ENCODE peak calls at places on chromosomes 3 and 15, in nine cellular contexts. One of them, this sample, is unnamed.

GRCh38 chr15:68370768-68371151 is 61.2 kb downstream of the ITGA11 start:
- DNase-seq in esophagus muscularis mucosa: no peak
- DNase-seq in mesenchymal stem cell: no peak
- DNase-seq in CD8-positive, alpha-beta memory T cell: no peak
- DNase-seq in uterus: no peak
- DNase-seq in psoas muscle: no peak
- DNase-seq in ovary: peak; percentile 16
- DNase-seq in GM23248: no peak
- DNase-seq in fibroblast of lung: no peak
- DNase-seq in this sample: peak; percentile 17

GRCh38 chr15:62770752-62771151 is 271.8 kb upstream of the TPM1 start:
- DNase-seq in esophagus muscularis mucosa: no peak
- DNase-seq in mesenchymal stem cell: peak; percentile 88
- DNase-seq in CD8-positive, alpha-beta memory T cell: no peak
- DNase-seq in uterus: no peak
- DNase-seq in psoas muscle: peak; percentile 65
- DNase-seq in ovary: no peak
- DNase-seq in GM23248: peak; percentile 97
- DNase-seq in fibroblast of lung: peak; percentile 60
- DNase-seq in this sample: no peak

GRCh38 chr3:105752791-105753415 is 115.9 kb downstream of the CBLB start:
- DNase-seq in esophagus muscularis mucosa: no peak
- DNase-seq in mesenchymal stem cell: peak; percentile 23
- DNase-seq in CD8-positive, alpha-beta memory T cell: peak; percentile 86
- DNase-seq in uterus: no peak
- DNase-seq in psoas muscle: no peak
- DNase-seq in ovary: no peak
- DNase-seq in GM23248: peak; percentile 64
- DNase-seq in fibroblast of lung: no peak
- DNase-seq in this sample: no peak

GRCh38 chr3:33749546-33750215 is 31.6 kb upstream of the CLASP2 start:
- DNase-seq in esophagus muscularis mucosa: no peak
- DNase-seq in mesenchymal stem cell: no peak
- DNase-seq in CD8-positive, alpha-beta memory T cell: no peak
- DNase-seq in uterus: no peak
- DNase-seq in psoas muscle: no peak
- DNase-seq in ovary: no peak
- DNase-seq in GM23248: peak; percentile 53
- DNase-seq in fibroblast of lung: peak; percentile 64
- DNase-seq in this sample: no peak

GRCh38 chr15:90004671-90005070 is 3.5 kb downstream of the ZNF710 start:
- DNase-seq in esophagus muscularis mucosa: no peak
- DNase-seq in mesenchymal stem cell: peak; percentile 97
- DNase-seq in CD8-positive, alpha-beta memory T cell: no peak
- DNase-seq in uterus: no peak
- DNase-seq in psoas muscle: peak; percentile 56
- DNase-seq in ovary: no peak
- DNase-seq in GM23248: peak; percentile 99
- DNase-seq in fibroblast of lung: peak; percentile 95
- DNase-seq in this sample: no peak

GRCh38 chr3:102483556-102483955 is 48.7 kb downstream of the ZPLD1 start:
- DNase-seq in esophagus muscularis mucosa: no peak
- DNase-seq in mesenchymal stem cell: no peak
- DNase-seq in CD8-positive, alpha-beta memory T cell: no peak
- DNase-seq in uterus: no peak
- DNase-seq in psoas muscle: no peak
- DNase-seq in ovary: no peak
- DNase-seq in GM23248: no peak
- DNase-seq in fibroblast of lung: no peak
- DNase-seq in this sample: no peak

GRCh38 chr3:150370129-150370602 is 37.9 kb upstream of the TSC22D2 start:
- DNase-seq in esophagus muscularis mucosa: peak; percentile 93
- DNase-seq in mesenchymal stem cell: peak; percentile 97
- DNase-seq in CD8-positive, alpha-beta memory T cell: no peak
- DNase-seq in uterus: peak; percentile 35
- DNase-seq in psoas muscle: peak; percentile 18
- DNase-seq in ovary: no peak
- DNase-seq in GM23248: peak; percentile 99
- DNase-seq in fibroblast of lung: peak; percentile 97
- DNase-seq in this sample: peak; percentile 55

GRCh38 chr3:180408654-180409053 is 193.3 kb upstream of the TTC14 start:
- DNase-seq in esophagus muscularis mucosa: no peak
- DNase-seq in mesenchymal stem cell: no peak
- DNase-seq in CD8-positive, alpha-beta memory T cell: no peak
- DNase-seq in uterus: no peak
- DNase-seq in psoas muscle: no peak
- DNase-seq in ovary: no peak
- DNase-seq in GM23248: peak; percentile 55
- DNase-seq in fibroblast of lung: no peak
- DNase-seq in this sample: no peak

GRCh38 chr3:31288641-31289100 is 244.1 kb upstream of the STT3B start:
- DNase-seq in esophagus muscularis mucosa: no peak
- DNase-seq in mesenchymal stem cell: peak; percentile 64
- DNase-seq in CD8-positive, alpha-beta memory T cell: no peak
- DNase-seq in uterus: peak; percentile 28
- DNase-seq in psoas muscle: no peak
- DNase-seq in ovary: peak; percentile 74
- DNase-seq in GM23248: peak; percentile 49
- DNase-seq in fibroblast of lung: peak; percentile 55
- DNase-seq in this sample: peak; percentile 55

GRCh38 chr3:41681479-41681878 is 280.4 kb downstream of the ULK4 start:
- DNase-seq in esophagus muscularis mucosa: no peak
- DNase-seq in mesenchymal stem cell: peak; percentile 96
- DNase-seq in CD8-positive, alpha-beta memory T cell: no peak
- DNase-seq in uterus: no peak
- DNase-seq in psoas muscle: no peak
- DNase-seq in ovary: no peak
- DNase-seq in GM23248: peak; percentile 94
- DNase-seq in fibroblast of lung: peak; percentile 95
- DNase-seq in this sample: no peak

GRCh38 chr15:40891810-40892448 is 2.3 kb upstream of the VPS18 start:
- DNase-seq in esophagus muscularis mucosa: no peak
- DNase-seq in mesenchymal stem cell: peak; percentile 58
- DNase-seq in CD8-positive, alpha-beta memory T cell: no peak
- DNase-seq in uterus: no peak
- DNase-seq in psoas muscle: no peak
- DNase-seq in ovary: no peak
- DNase-seq in GM23248: peak; percentile 73
- DNase-seq in fibroblast of lung: peak; percentile 59
- DNase-seq in this sample: no peak

GRCh38 chr3:150345021-150345538 is 63.0 kb upstream of the TSC22D2 start:
- DNase-seq in esophagus muscularis mucosa: no peak
- DNase-seq in mesenchymal stem cell: peak; percentile 40
- DNase-seq in CD8-positive, alpha-beta memory T cell: no peak
- DNase-seq in uterus: no peak
- DNase-seq in psoas muscle: no peak
- DNase-seq in ovary: no peak
- DNase-seq in GM23248: peak; percentile 39
- DNase-seq in fibroblast of lung: no peak
- DNase-seq in this sample: no peak

GRCh38 chr15:89206908-89207331 is 14.5 kb downstream of the RLBP1 start:
- DNase-seq in esophagus muscularis mucosa: peak; percentile 94
- DNase-seq in mesenchymal stem cell: peak; percentile 66
- DNase-seq in CD8-positive, alpha-beta memory T cell: peak; percentile 63
- DNase-seq in uterus: peak; percentile 64
- DNase-seq in psoas muscle: peak; percentile 72
- DNase-seq in ovary: peak; percentile 79
- DNase-seq in GM23248: peak; percentile 85
- DNase-seq in fibroblast of lung: peak; percentile 61
- DNase-seq in this sample: peak; percentile 73

GRCh38 chr15:78712797-78713515 is 71.9 kb upstream of the CHRNB4 start:
- DNase-seq in esophagus muscularis mucosa: peak; percentile 55
- DNase-seq in mesenchymal stem cell: no peak
- DNase-seq in CD8-positive, alpha-beta memory T cell: no peak
- DNase-seq in uterus: no peak
- DNase-seq in psoas muscle: no peak
- DNase-seq in ovary: no peak
- DNase-seq in GM23248: no peak
- DNase-seq in fibroblast of lung: no peak
- DNase-seq in this sample: no peak

GRCh38 chr3:98768961-98769360 is 5.8 kb downstream of the ST3GAL6 start:
- DNase-seq in esophagus muscularis mucosa: no peak
- DNase-seq in mesenchymal stem cell: no peak
- DNase-seq in CD8-positive, alpha-beta memory T cell: no peak
- DNase-seq in uterus: no peak
- DNase-seq in psoas muscle: no peak
- DNase-seq in ovary: no peak
- DNase-seq in GM23248: no peak
- DNase-seq in fibroblast of lung: no peak
- DNase-seq in this sample: no peak

GRCh38 chr15:64865998-64866520 is 24.3 kb downstream of the PLEKHO2 start:
- DNase-seq in esophagus muscularis mucosa: no peak
- DNase-seq in mesenchymal stem cell: peak; percentile 89
- DNase-seq in CD8-positive, alpha-beta memory T cell: no peak
- DNase-seq in uterus: no peak
- DNase-seq in psoas muscle: no peak
- DNase-seq in ovary: peak; percentile 79
- DNase-seq in GM23248: peak; percentile 69
- DNase-seq in fibroblast of lung: peak; percentile 97
- DNase-seq in this sample: no peak

GRCh38 chr3:21859124-21859781 is 108.2 kb upstream of the ZNF385D start:
- DNase-seq in esophagus muscularis mucosa: no peak
- DNase-seq in mesenchymal stem cell: no peak
- DNase-seq in CD8-positive, alpha-beta memory T cell: no peak
- DNase-seq in uterus: no peak
- DNase-seq in psoas muscle: no peak
- DNase-seq in ovary: no peak
- DNase-seq in GM23248: no peak
- DNase-seq in fibroblast of lung: no peak
- DNase-seq in this sample: peak; percentile 34

GRCh38 chr3:49930922-49931321 is 1.3 kb upstream of the MON1A start:
- DNase-seq in esophagus muscularis mucosa: no peak
- DNase-seq in mesenchymal stem cell: no peak
- DNase-seq in CD8-positive, alpha-beta memory T cell: no peak
- DNase-seq in uterus: no peak
- DNase-seq in psoas muscle: no peak
- DNase-seq in ovary: no peak
- DNase-seq in GM23248: no peak
- DNase-seq in fibroblast of lung: no peak
- DNase-seq in this sample: no peak

GRCh38 chr3:193910886-193911738 is 224.8 kb upstream of the HES1 start:
- DNase-seq in esophagus muscularis mucosa: no peak
- DNase-seq in mesenchymal stem cell: peak; percentile 13
- DNase-seq in CD8-positive, alpha-beta memory T cell: no peak
- DNase-seq in uterus: no peak
- DNase-seq in psoas muscle: no peak
- DNase-seq in ovary: no peak
- DNase-seq in GM23248: no peak
- DNase-seq in fibroblast of lung: no peak
- DNase-seq in this sample: peak; percentile 29

GRCh38 chr3:142574665-142575064 is 3.9 kb downstream of the ATR start:
- DNase-seq in esophagus muscularis mucosa: no peak
- DNase-seq in mesenchymal stem cell: no peak
- DNase-seq in CD8-positive, alpha-beta memory T cell: no peak
- DNase-seq in uterus: no peak
- DNase-seq in psoas muscle: no peak
- DNase-seq in ovary: no peak
- DNase-seq in GM23248: no peak
- DNase-seq in fibroblast of lung: no peak
- DNase-seq in this sample: no peak

GRCh38 chr15:100448481-100448880 is 80.3 kb downstream of the CERS3 start:
- DNase-seq in esophagus muscularis mucosa: no peak
- DNase-seq in mesenchymal stem cell: no peak
- DNase-seq in CD8-positive, alpha-beta memory T cell: no peak
- DNase-seq in uterus: no peak
- DNase-seq in psoas muscle: no peak
- DNase-seq in ovary: no peak
- DNase-seq in GM23248: no peak
- DNase-seq in fibroblast of lung: no peak
- DNase-seq in this sample: no peak
- H3K27ac ChIP-seq in esophagus muscularis mucosa: no peak overlapping the region
- H3K27ac ChIP-seq in mesenchymal stem cell: no peak overlapping the region
- H3K27ac ChIP-seq in CD8-positive, alpha-beta memory T cell: no peak overlapping the region
- H3K27ac ChIP-seq in uterus: no peak overlapping the region
- H3K27ac ChIP-seq in psoas muscle: no peak overlapping the region
- H3K27ac ChIP-seq in ovary: no peak overlapping the region
- H3K27ac ChIP-seq in GM23248: no peak overlapping the region
- H3K27ac ChIP-seq in fibroblast of lung: no peak overlapping the region
- H3K27ac ChIP-seq in this sample: no peak overlapping the region

GRCh38 chr3:7201784-7202183 is 340.9 kb downstream of the GRM7 start:
- DNase-seq in esophagus muscularis mucosa: no peak
- DNase-seq in mesenchymal stem cell: no peak
- DNase-seq in CD8-positive, alpha-beta memory T cell: no peak
- DNase-seq in uterus: no peak
- DNase-seq in psoas muscle: no peak
- DNase-seq in ovary: no peak
- DNase-seq in GM23248: no peak
- DNase-seq in fibroblast of lung: no peak
- DNase-seq in this sample: no peak
- H3K9me3 ChIP-seq in esophagus muscularis mucosa: no peaks in the 10 kb centered on the region
- H3K9me3 ChIP-seq in mesenchymal stem cell: no peaks in the 10 kb centered on the region
- H3K9me3 ChIP-seq in CD8-positive, alpha-beta memory T cell: no peaks in the 10 kb centered on the region
- H3K9me3 ChIP-seq in uterus: no peaks in the 10 kb centered on the region
- H3K9me3 ChIP-seq in psoas muscle: no peaks in the 10 kb centered on the region
- H3K9me3 ChIP-seq in ovary: no peaks in the 10 kb centered on the region
- H3K9me3 ChIP-seq in GM23248: no peaks in the 10 kb centered on the region
- H3K9me3 ChIP-seq in fibroblast of lung: no peaks in the 10 kb centered on the region
- H3K9me3 ChIP-seq in this sample: no peaks in the 10 kb centered on the region

DNA sequence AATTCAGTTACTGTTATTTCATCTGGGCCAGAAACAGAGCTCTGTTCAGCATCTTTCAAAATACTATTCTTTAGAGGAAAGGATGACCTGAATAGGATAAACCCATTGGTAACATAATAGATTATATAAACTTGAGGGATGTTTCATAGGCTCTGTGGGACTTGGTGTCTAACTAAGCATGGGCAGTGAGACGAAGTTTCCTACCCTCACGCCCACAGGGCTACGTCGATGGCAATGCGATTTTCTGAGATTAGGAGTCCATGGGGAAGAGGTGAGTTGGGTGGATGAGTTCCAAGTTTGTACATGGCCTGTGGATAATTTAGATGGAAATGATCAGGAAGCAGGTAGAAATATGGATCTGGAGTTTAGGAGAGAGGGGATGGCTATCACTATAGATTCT is 115.2 kb upstream of the TBL1XR1 start:
- DNase-seq in esophagus muscularis mucosa: no peak
- DNase-seq in mesenchymal stem cell: no peak
- DNase-seq in CD8-positive, alpha-beta memory T cell: no peak
- DNase-seq in uterus: no peak
- DNase-seq in psoas muscle: no peak
- DNase-seq in ovary: no peak
- DNase-seq in GM23248: no peak
- DNase-seq in fibroblast of lung: no peak
- DNase-seq in this sample: no peak
- H3K4me3 ChIP-seq in esophagus muscularis mucosa: no peak overlapping the region
- H3K4me3 ChIP-seq in mesenchymal stem cell: no peak overlapping the region
- H3K4me3 ChIP-seq in CD8-positive, alpha-beta memory T cell: no peak overlapping the region
- H3K4me3 ChIP-seq in uterus: no peak overlapping the region
- H3K4me3 ChIP-seq in psoas muscle: no peak overlapping the region
- H3K4me3 ChIP-seq in ovary: no peak overlapping the region
- H3K4me3 ChIP-seq in GM23248: no peak overlapping the region
- H3K4me3 ChIP-seq in fibroblast of lung: no peak overlapping the region
- H3K4me3 ChIP-seq in this sample: no peak overlapping the region

DNA sequence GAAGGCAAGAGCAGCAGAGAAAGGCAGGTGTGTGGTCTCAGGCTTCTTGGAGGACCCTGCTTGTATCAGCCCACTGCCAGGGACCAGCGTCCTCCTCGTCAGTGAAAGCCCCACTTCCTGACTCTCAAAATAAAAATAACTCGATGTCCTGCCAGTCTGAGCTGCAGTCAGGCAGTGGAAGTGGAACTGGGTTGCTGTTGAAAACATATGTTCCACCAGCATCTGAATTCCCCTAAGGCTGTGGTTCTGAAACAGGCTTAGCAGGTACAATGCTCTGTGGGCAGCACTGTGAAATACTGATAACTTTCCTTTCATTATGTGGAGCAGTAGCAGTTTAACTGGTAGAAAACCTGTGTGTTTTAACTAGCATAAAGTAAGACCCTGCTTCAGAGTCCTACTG is 121.6 kb upstream of the EIF1B start:
- DNase-seq in esophagus muscularis mucosa: no peak
- DNase-seq in mesenchymal stem cell: no peak
- DNase-seq in CD8-positive, alpha-beta memory T cell: no peak
- DNase-seq in uterus: no peak
- DNase-seq in psoas muscle: no peak
- DNase-seq in ovary: no peak
- DNase-seq in GM23248: no peak
- DNase-seq in fibroblast of lung: no peak
- DNase-seq in this sample: no peak
- H3K27ac ChIP-seq in esophagus muscularis mucosa: no peak overlapping the region
- H3K27ac ChIP-seq in mesenchymal stem cell: no peak overlapping the region
- H3K27ac ChIP-seq in CD8-positive, alpha-beta memory T cell: no peak overlapping the region
- H3K27ac ChIP-seq in uterus: no peak overlapping the region
- H3K27ac ChIP-seq in psoas muscle: no peak overlapping the region
- H3K27ac ChIP-seq in ovary: no peak overlapping the region
- H3K27ac ChIP-seq in GM23248: no peak overlapping the region
- H3K27ac ChIP-seq in fibroblast of lung: no peak overlapping the region
- H3K27ac ChIP-seq in this sample: no peak overlapping the region